ENCODE peak calls at places on chromosome 17, in four cellular contexts. P is H1, S is HuH-7.5, Q is OCI-LY7. U is an unnamed sample.

GRCh38 chr17:67713169-67713568 is 4.6 kb upstream of the NOL11 start:
- DNase-seq in P (no peak), S (no peak), Q (no peak), U (no peak)

GRCh38 chr17:17051380-17051779 is 9.1 kb downstream of the MPRIP start:
- DNase-seq in P (no peak), S (no peak), Q (no peak), U (no peak)

GRCh38 chr17:9291912-9292562 is 270.7 kb downstream of the NTN1 start:
- DNase-seq in P (peak; percentile 66), S (peak; percentile 37), Q (peak; percentile 16), U (peak; percentile 27)

GRCh38 chr17:14113137-14113536 is 43.8 kb downstream of the COX10 start:
- DNase-seq in P (no peak), S (no peak), Q (no peak), U (no peak)

GRCh38 chr17:76132574-76133338 is 8.3 kb downstream of the FOXJ1 start:
- DNase-seq in P (peak; percentile 88), S (peak; percentile 67), Q (no peak), U (peak; percentile 82)

GRCh38 chr17:82769041-82769440 is 17.2 kb downstream of the TBCD start:
- DNase-seq in P (no peak), S (no peak), Q (no peak), U (no peak)

GRCh38 chr17:64306850-64307463 is 43.9 kb upstream of the TEX2 start:
- DNase-seq in P (peak; percentile 66), S (no peak), Q (peak; percentile 81), U (peak; percentile 59)

GRCh38 chr17:7379134-7379533 is 1.8 kb upstream of the TNK1 start:
- DNase-seq in P (no peak), S (no peak), Q (no peak), U (no peak)

GRCh38 chr17:56510554-56511342 is 82.8 kb upstream of the NOG start:
- DNase-seq in P (no peak), S (no peak), Q (no peak), U (no peak)

GRCh38 chr17:72302735-72303134 is 181.9 kb downstream of the SOX9 start:
- DNase-seq in P (no peak), S (no peak), Q (no peak), U (no peak)

GRCh38 chr17:34300652-34301390 is 15.3 kb downstream of the CCL11 start:
- DNase-seq in P (no peak), S (no peak), Q (no peak), U (no peak)